ENCODE peak calls at places on chromosomes 5 and 9, in nine cellular contexts. One of them, this sample, is unnamed. For H4K20me1 and H3K79me2, the result is how much of the 10 kb centered on the place peaks cover.

GRCh38 chr9:109908459-109909390 is 128.7 kb downstream of the PALM2AKAP2 start:
- DNase-seq in GM23248: peak
- DNase-seq in H9: no peak
- DNase-seq in fibroblast of lung: peak
- DNase-seq in keratinocyte: no peak
- DNase-seq in OCI-LY7: peak
- DNase-seq in HCT116: no peak
- DNase-seq in endothelial cell of umbilical vein: peak
- DNase-seq in mammary epithelial cell: no peak
- DNase-seq in this sample: peak

GRCh38 chr9:113541019-113541900 is 77.7 kb downstream of the RGS3 start:
- DNase-seq in GM23248: peak
- DNase-seq in H9: peak
- DNase-seq in fibroblast of lung: peak
- DNase-seq in keratinocyte: no peak
- DNase-seq in OCI-LY7: peak
- DNase-seq in HCT116: peak
- DNase-seq in endothelial cell of umbilical vein: peak
- DNase-seq in mammary epithelial cell: peak
- DNase-seq in this sample: peak

GRCh38 chr9:95070549-95071021 is 246.9 kb downstream of the FANCC start:
- DNase-seq in GM23248: no peak
- DNase-seq in H9: peak
- DNase-seq in fibroblast of lung: no peak
- DNase-seq in keratinocyte: no peak
- DNase-seq in OCI-LY7: no peak
- DNase-seq in HCT116: no peak
- DNase-seq in endothelial cell of umbilical vein: no peak
- DNase-seq in mammary epithelial cell: no peak
- DNase-seq in this sample: no peak

GRCh38 chr9:123686849-123687233 is 243.1 kb downstream of the DENND1A start:
- DNase-seq in GM23248: no peak
- DNase-seq in H9: no peak
- DNase-seq in fibroblast of lung: no peak
- DNase-seq in keratinocyte: no peak
- DNase-seq in OCI-LY7: no peak
- DNase-seq in HCT116: no peak
- DNase-seq in endothelial cell of umbilical vein: no peak
- DNase-seq in mammary epithelial cell: no peak
- DNase-seq in this sample: no peak

GRCh38 chr9:103990311-103990710 is 103.8 kb upstream of the SMC2 start:
- DNase-seq in GM23248: no peak
- DNase-seq in H9: no peak
- DNase-seq in fibroblast of lung: no peak
- DNase-seq in keratinocyte: no peak
- DNase-seq in OCI-LY7: no peak
- DNase-seq in HCT116: no peak
- DNase-seq in endothelial cell of umbilical vein: no peak
- DNase-seq in mammary epithelial cell: no peak
- DNase-seq in this sample: no peak

GRCh38 chr5:61277781-61278180 is 54.3 kb upstream of the ZSWIM6 start:
- DNase-seq in GM23248: no peak
- DNase-seq in H9: no peak
- DNase-seq in fibroblast of lung: no peak
- DNase-seq in keratinocyte: peak
- DNase-seq in OCI-LY7: no peak
- DNase-seq in HCT116: no peak
- DNase-seq in endothelial cell of umbilical vein: no peak
- DNase-seq in mammary epithelial cell: peak
- DNase-seq in this sample: no peak

GRCh38 chr5:156819537-156819936 is 30.6 kb upstream of the PPP1R2B start:
- DNase-seq in GM23248: no peak
- DNase-seq in H9: no peak
- DNase-seq in fibroblast of lung: no peak
- DNase-seq in keratinocyte: no peak
- DNase-seq in OCI-LY7: no peak
- DNase-seq in HCT116: no peak
- DNase-seq in endothelial cell of umbilical vein: no peak
- DNase-seq in mammary epithelial cell: no peak
- DNase-seq in this sample: no peak

GRCh38 chr5:157457391-157457790 is 2.6 kb upstream of the NIPAL4 start:
- DNase-seq in GM23248: no peak
- DNase-seq in H9: peak
- DNase-seq in fibroblast of lung: no peak
- DNase-seq in keratinocyte: no peak
- DNase-seq in OCI-LY7: peak
- DNase-seq in HCT116: no peak
- DNase-seq in endothelial cell of umbilical vein: no peak
- DNase-seq in mammary epithelial cell: no peak
- DNase-seq in this sample: no peak

GRCh38 chr5:160479926-160480325 is 58.3 kb downstream of the PTTG1 start:
- DNase-seq in GM23248: peak
- DNase-seq in H9: no peak
- DNase-seq in fibroblast of lung: peak
- DNase-seq in keratinocyte: no peak
- DNase-seq in OCI-LY7: no peak
- DNase-seq in HCT116: no peak
- DNase-seq in endothelial cell of umbilical vein: peak
- DNase-seq in mammary epithelial cell: peak
- DNase-seq in this sample: peak

GRCh38 chr9:97299809-97300414 is 7.5 kb upstream of the CCDC180 start:
- DNase-seq in GM23248: no peak
- DNase-seq in H9: no peak
- DNase-seq in fibroblast of lung: no peak
- DNase-seq in keratinocyte: no peak
- DNase-seq in OCI-LY7: no peak
- DNase-seq in HCT116: no peak
- DNase-seq in endothelial cell of umbilical vein: no peak
- DNase-seq in mammary epithelial cell: no peak
- DNase-seq in this sample: no peak

DNA sequence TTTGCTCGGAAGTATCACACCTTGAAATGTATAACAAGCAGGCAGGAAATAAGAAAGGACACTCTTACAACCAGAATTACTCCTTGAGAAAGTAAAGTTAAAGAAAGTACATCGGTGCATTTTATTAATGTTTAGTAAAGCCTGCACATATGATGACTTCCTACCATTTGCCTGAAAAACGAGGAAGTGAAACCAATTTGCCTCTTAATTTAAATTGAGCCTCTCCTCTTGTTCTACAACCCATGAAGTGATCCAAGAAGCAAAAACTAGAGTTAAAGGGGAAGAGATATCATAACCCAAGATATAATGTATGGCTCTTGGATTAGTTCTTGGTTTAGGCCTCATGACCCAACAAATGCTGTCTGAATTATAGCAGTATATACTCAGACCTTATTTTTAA is 95.6 kb downstream of the GNAQ start:
- DNase-seq in GM23248: no peak
- DNase-seq in H9: no peak
- DNase-seq in fibroblast of lung: no peak
- DNase-seq in keratinocyte: no peak
- DNase-seq in OCI-LY7: peak
- DNase-seq in HCT116: no peak
- DNase-seq in endothelial cell of umbilical vein: no peak
- DNase-seq in mammary epithelial cell: no peak
- DNase-seq in this sample: no peak
- H4K20me1 ChIP-seq in GM23248: under half
- H4K20me1 ChIP-seq in H9: under half
- H4K20me1 ChIP-seq in fibroblast of lung: under half
- H4K20me1 ChIP-seq in keratinocyte: under half
- H4K20me1 ChIP-seq in OCI-LY7: under half
- H4K20me1 ChIP-seq in HCT116: under half
- H4K20me1 ChIP-seq in endothelial cell of umbilical vein: under half
- H4K20me1 ChIP-seq in mammary epithelial cell: under half
- H4K20me1 ChIP-seq in this sample: under half

GRCh38 chr9:134693011-134693410 is 51.4 kb downstream of the COL5A1 start:
- DNase-seq in GM23248: no peak
- DNase-seq in H9: no peak
- DNase-seq in fibroblast of lung: no peak
- DNase-seq in keratinocyte: no peak
- DNase-seq in OCI-LY7: no peak
- DNase-seq in HCT116: no peak
- DNase-seq in endothelial cell of umbilical vein: no peak
- DNase-seq in mammary epithelial cell: no peak
- DNase-seq in this sample: no peak

GRCh38 chr9:134694714-134695113 is 53.1 kb downstream of the COL5A1 start:
- DNase-seq in GM23248: no peak
- DNase-seq in H9: no peak
- DNase-seq in fibroblast of lung: no peak
- DNase-seq in keratinocyte: no peak
- DNase-seq in OCI-LY7: no peak
- DNase-seq in HCT116: no peak
- DNase-seq in endothelial cell of umbilical vein: no peak
- DNase-seq in mammary epithelial cell: no peak
- DNase-seq in this sample: no peak

GRCh38 chr9:134694368-134694665 is 52.7 kb downstream of the COL5A1 start:
- DNase-seq in GM23248: no peak
- DNase-seq in H9: no peak
- DNase-seq in fibroblast of lung: no peak
- DNase-seq in keratinocyte: no peak
- DNase-seq in OCI-LY7: no peak
- DNase-seq in HCT116: no peak
- DNase-seq in endothelial cell of umbilical vein: no peak
- DNase-seq in mammary epithelial cell: no peak
- DNase-seq in this sample: no peak

GRCh38 chr9:134692573-134692860 is 50.9 kb downstream of the COL5A1 start:
- DNase-seq in GM23248: no peak
- DNase-seq in H9: no peak
- DNase-seq in fibroblast of lung: no peak
- DNase-seq in keratinocyte: no peak
- DNase-seq in OCI-LY7: no peak
- DNase-seq in HCT116: no peak
- DNase-seq in endothelial cell of umbilical vein: no peak
- DNase-seq in mammary epithelial cell: no peak
- DNase-seq in this sample: no peak

DNA sequence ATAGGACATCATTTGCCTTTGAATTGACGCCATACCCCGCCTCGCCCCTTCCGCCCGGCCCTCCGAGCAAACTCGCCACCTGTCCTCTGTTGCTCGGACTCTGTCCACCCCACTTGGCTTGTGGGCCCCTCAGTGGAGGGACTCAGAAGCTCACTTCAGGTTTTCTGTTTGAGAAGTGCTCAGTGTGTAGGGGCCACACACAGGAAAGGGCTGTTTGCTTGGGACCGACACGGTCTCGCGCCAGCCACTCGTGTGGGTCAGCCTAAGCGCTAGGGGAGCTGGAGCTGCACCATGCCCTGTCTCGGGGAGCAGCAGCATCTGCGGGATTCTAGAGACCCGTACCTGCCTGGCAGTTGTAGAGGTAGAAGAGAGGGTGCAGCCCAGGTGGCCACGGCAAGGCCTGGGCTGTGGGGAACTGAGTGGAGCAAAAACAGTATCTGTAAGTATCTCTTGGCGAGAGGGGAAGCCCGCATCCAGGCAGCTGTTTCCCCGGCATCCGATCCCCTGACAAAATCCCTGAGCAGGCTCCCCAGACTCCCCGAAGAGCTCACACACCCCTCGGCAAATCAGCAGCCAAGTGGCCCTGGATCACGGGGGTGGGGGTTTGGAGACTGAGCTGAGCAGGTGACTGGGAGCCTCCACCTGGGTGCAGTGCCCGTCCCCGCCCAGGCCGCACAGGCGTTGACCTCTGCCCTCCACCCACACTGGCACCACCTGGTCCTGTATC is 52.2 kb downstream of the COL5A1 start:
- DNase-seq in GM23248: no peak
- DNase-seq in H9: no peak
- DNase-seq in fibroblast of lung: no peak
- DNase-seq in keratinocyte: no peak
- DNase-seq in OCI-LY7: no peak
- DNase-seq in HCT116: no peak
- DNase-seq in endothelial cell of umbilical vein: no peak
- DNase-seq in mammary epithelial cell: no peak
- DNase-seq in this sample: no peak
- H3K79me2 ChIP-seq in GM23248: half or more
- H3K79me2 ChIP-seq in H9: under half
- H3K79me2 ChIP-seq in fibroblast of lung: under half
- H3K79me2 ChIP-seq in keratinocyte: under half
- H3K79me2 ChIP-seq in OCI-LY7: under half
- H3K79me2 ChIP-seq in HCT116: under half
- H3K79me2 ChIP-seq in endothelial cell of umbilical vein: under half
- H3K79me2 ChIP-seq in mammary epithelial cell: under half
- H3K79me2 ChIP-seq in this sample: half or more

GRCh38 chr9:133976888-133977287 is 15.2 kb downstream of the VAV2 start:
- DNase-seq in GM23248: no peak
- DNase-seq in H9: no peak
- DNase-seq in fibroblast of lung: no peak
- DNase-seq in keratinocyte: no peak
- DNase-seq in OCI-LY7: no peak
- DNase-seq in HCT116: no peak
- DNase-seq in endothelial cell of umbilical vein: no peak
- DNase-seq in mammary epithelial cell: no peak
- DNase-seq in this sample: no peak
- H4K20me1 ChIP-seq in GM23248: under half
- H4K20me1 ChIP-seq in H9: under half
- H4K20me1 ChIP-seq in fibroblast of lung: under half
- H4K20me1 ChIP-seq in keratinocyte: half or more
- H4K20me1 ChIP-seq in OCI-LY7: under half
- H4K20me1 ChIP-seq in HCT116: under half
- H4K20me1 ChIP-seq in endothelial cell of umbilical vein: under half
- H4K20me1 ChIP-seq in mammary epithelial cell: under half
- H4K20me1 ChIP-seq in this sample: half or more

DNA sequence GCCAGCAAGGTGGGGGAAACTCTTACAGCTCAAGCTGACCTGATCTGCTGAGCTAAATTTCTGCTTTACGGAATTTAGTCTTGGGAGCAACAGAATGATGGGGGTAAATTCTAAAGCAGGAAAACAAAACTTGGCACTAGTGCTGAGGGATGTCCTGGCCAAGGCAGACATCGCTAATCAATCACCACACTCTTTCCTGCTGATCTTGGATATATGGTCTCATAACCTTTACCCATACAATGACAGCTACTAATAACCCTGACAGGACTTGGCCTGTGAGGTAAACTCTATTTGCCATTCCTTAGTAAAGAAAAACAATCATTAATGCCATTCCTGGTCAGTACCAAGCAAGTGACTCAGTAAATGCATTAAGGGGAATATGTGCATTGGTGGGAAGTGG is 51.5 kb downstream of the PPARGC1B start:
- DNase-seq in GM23248: no peak
- DNase-seq in H9: no peak
- DNase-seq in fibroblast of lung: no peak
- DNase-seq in keratinocyte: no peak
- DNase-seq in OCI-LY7: no peak
- DNase-seq in HCT116: no peak
- DNase-seq in endothelial cell of umbilical vein: peak
- DNase-seq in mammary epithelial cell: no peak
- DNase-seq in this sample: no peak
- H3K79me2 ChIP-seq in GM23248: under half
- H3K79me2 ChIP-seq in H9: under half
- H3K79me2 ChIP-seq in fibroblast of lung: under half
- H3K79me2 ChIP-seq in keratinocyte: under half
- H3K79me2 ChIP-seq in OCI-LY7: under half
- H3K79me2 ChIP-seq in HCT116: under half
- H3K79me2 ChIP-seq in endothelial cell of umbilical vein: under half
- H3K79me2 ChIP-seq in mammary epithelial cell: under half
- H3K79me2 ChIP-seq in this sample: under half

GRCh38 chr5:65933295-65933694 is 6.9 kb downstream of the ERBIN start:
- DNase-seq in GM23248: no peak
- DNase-seq in H9: no peak
- DNase-seq in fibroblast of lung: no peak
- DNase-seq in keratinocyte: no peak
- DNase-seq in OCI-LY7: peak
- DNase-seq in HCT116: no peak
- DNase-seq in endothelial cell of umbilical vein: no peak
- DNase-seq in mammary epithelial cell: no peak
- DNase-seq in this sample: no peak
- H4K20me1 ChIP-seq in GM23248: half or more
- H4K20me1 ChIP-seq in H9: under half
- H4K20me1 ChIP-seq in fibroblast of lung: under half
- H4K20me1 ChIP-seq in keratinocyte: under half
- H4K20me1 ChIP-seq in OCI-LY7: half or more
- H4K20me1 ChIP-seq in HCT116: under half
- H4K20me1 ChIP-seq in endothelial cell of umbilical vein: under half
- H4K20me1 ChIP-seq in mammary epithelial cell: under half
- H4K20me1 ChIP-seq in this sample: half or more

GRCh38 chr5:130189961-130190360 is 285.7 kb downstream of the CHSY3 start:
- DNase-seq in GM23248: no peak
- DNase-seq in H9: no peak
- DNase-seq in fibroblast of lung: no peak
- DNase-seq in keratinocyte: peak
- DNase-seq in OCI-LY7: no peak
- DNase-seq in HCT116: peak
- DNase-seq in endothelial cell of umbilical vein: no peak
- DNase-seq in mammary epithelial cell: peak
- DNase-seq in this sample: no peak
- H3K79me2 ChIP-seq in GM23248: under half
- H3K79me2 ChIP-seq in H9: under half
- H3K79me2 ChIP-seq in fibroblast of lung: under half
- H3K79me2 ChIP-seq in keratinocyte: under half
- H3K79me2 ChIP-seq in OCI-LY7: under half
- H3K79me2 ChIP-seq in HCT116: under half
- H3K79me2 ChIP-seq in endothelial cell of umbilical vein: under half
- H3K79me2 ChIP-seq in mammary epithelial cell: under half
- H3K79me2 ChIP-seq in this sample: under half